ENCODE peak calls at places on chromosomes 4 and X, in seven cellular contexts. M, S, Y, K, J, F and Q are unnamed samples.

GRCh38 chrX:118211891-118212816 is 95.5 kb upstream of the KLHL13 start:
- DNase-seq in K (no peak), J (peak), F (no peak), Y (no peak), M (no peak), S (no peak), Q (no peak)

GRCh38 chr4:174357321-174357720 is 73.6 kb downstream of the CEP44 start:
- DNase-seq in F (no peak), K (no peak), M (no peak), S (no peak), J (no peak), Y (no peak), Q (no peak)

GRCh38 chrX:47380268-47380667 is 9.9 kb downstream of the ZNF157 start:
- DNase-seq in M (peak), J (no peak), Y (no peak), K (no peak), S (no peak), F (no peak), Q (no peak)

GRCh38 chr4:183360161-183360919 is 38.1 kb upstream of the CLDN24 start:
- DNase-seq in J (no peak), S (no peak), M (no peak), K (no peak), Y (no peak), F (no peak), Q (no peak)

GRCh38 chr4:136796953-136797352 is 735.3 kb downstream of the PCDH18 start:
- DNase-seq in K (no peak), Y (no peak), M (no peak), S (no peak), F (no peak), J (no peak), Q (no peak)

GRCh38 chr4:57777871-57778270 is 667.7 kb upstream of the IGFBP7 start:
- DNase-seq in M (no peak), Y (no peak), J (no peak), K (no peak), F (no peak), S (no peak), Q (no peak)

GRCh38 chr4:145618210-145618911 is 824 bp upstream of the MMAA start:
- DNase-seq in S (no peak), M (no peak), F (no peak), Y (peak), J (peak), K (peak), Q (no peak)

GRCh38 chrX:129665916-129666644 is 11.3 kb upstream of the APLN start:
- DNase-seq in F (no peak), Y (no peak), S (peak), J (no peak), M (no peak), K (no peak), Q (no peak)

GRCh38 chrX:3567681-3568080 is 145.8 kb downstream of the PRKX start:
- DNase-seq in M (no peak), K (no peak), J (no peak), F (no peak), S (no peak), Y (no peak), Q (no peak)

GRCh38 chr4:119271361-119272085 is 50.4 kb downstream of the FABP2 start:
- DNase-seq in S (no peak), J (no peak), K (no peak), Y (no peak), M (no peak), F (no peak), Q (no peak)

GRCh38 chr4:183303278-183303677 is 16.8 kb downstream of the CLDN22 start:
- DNase-seq in F (no peak), Y (no peak), J (no peak), S (no peak), K (no peak), M (no peak), Q (no peak)

GRCh38 chr4:76950052-76950845 is 697 bp downstream of the SEPTIN11 start:
- DNase-seq in K (peak), F (no peak), J (peak), S (no peak), Y (peak), M (peak), Q (no peak)

GRCh38 chrX:22135171-22135711 is 103.1 kb downstream of the PHEX start:
- DNase-seq in M (no peak), J (no peak), K (no peak), F (no peak), Y (no peak), S (no peak), Q (no peak)

GRCh38 chr4:7342581-7343352 is 92.0 kb downstream of the PSAPL1 start:
- DNase-seq in F (no peak), J (no peak), M (no peak), S (no peak), K (no peak), Y (no peak), Q (no peak)

GRCh38 chr4:6917445-6918241 is 8.0 kb downstream of the TBC1D14 start:
- DNase-seq in M (peak), Y (peak), K (peak), J (peak), F (peak), S (no peak), Q (no peak)

GRCh38 chr4:174490356-174490969 is 31.8 kb downstream of the HPGD start:
- DNase-seq in S (peak), J (no peak), K (no peak), F (no peak), Y (no peak), M (no peak), Q (no peak)

GRCh38 chr4:43882470-43882869 is 566.1 kb downstream of the KCTD8 start:
- DNase-seq in F (no peak), J (no peak), Y (no peak), S (no peak), K (no peak), M (no peak), Q (no peak)

GRCh38 chrX:106936246-106936645 is 16.0 kb downstream of the CLDN2 start:
- DNase-seq in K (no peak), J (no peak), S (no peak), Y (no peak), F (no peak), M (no peak), Q (no peak)

GRCh38 chr4:168877779-168878491 is 132.1 kb downstream of the CBR4 start:
- DNase-seq in J (peak), M (no peak), K (peak), F (no peak), S (no peak), Y (peak), Q (no peak)

GRCh38 chr4:26792639-26793038 is 68.0 kb upstream of the STIM2 start:
- DNase-seq in J (no peak), S (no peak), F (no peak), Y (no peak), M (no peak), K (no peak), Q (no peak)

GRCh38 chrX:67004451-67004850 is 365.6 kb upstream of the EDA2R start:
- DNase-seq in J (no peak), F (no peak), S (no peak), Y (no peak), K (no peak), M (no peak), Q (no peak)

GRCh38 chrX:129825746-129826505 is 17.8 kb downstream of the ZDHHC9 start:
- DNase-seq in S (no peak), M (peak), Y (no peak), K (no peak), F (no peak), J (no peak), Q (no peak)

GRCh38 chrX:110509778-110510510 is 151.3 kb downstream of the RTL9 start:
- DNase-seq in Y (no peak), M (no peak), K (peak), S (no peak), F (no peak), J (no peak), Q (no peak)

GRCh38 chrX:32185160-32185559 is 1026.2 kb downstream of the DMD start:
- DNase-seq in K (no peak), F (no peak), S (no peak), M (no peak), J (no peak), Y (no peak), Q (no peak)

GRCh38 chr4:102598102-102598758 is 97.1 kb downstream of the NFKB1 start:
- DNase-seq in M (no peak), F (no peak), J (no peak), S (no peak), K (no peak), Y (no peak), Q (no peak)

GRCh38 chrX:17788956-17789562 is 51.8 kb downstream of the SCML1 start:
- DNase-seq in K (no peak), S (no peak), J (no peak), M (no peak), Y (no peak), F (no peak), Q (no peak)

GRCh38 chr4:188550296-188550695 is 411.1 kb downstream of the TRIML1 start:
- DNase-seq in S (no peak), M (no peak), J (no peak), F (no peak), K (no peak), Y (no peak), Q (no peak)

GRCh38 chrX:41116948-41117347 is 31.7 kb downstream of the USP9X start:
- DNase-seq in M (no peak), F (no peak), S (no peak), Y (no peak), K (no peak), J (peak), Q (no peak)

GRCh38 chr4:68948985-68949384 is 2.6 kb downstream of the UGT2A3 start:
- DNase-seq in F (no peak), K (no peak), J (no peak), S (no peak), Y (no peak), M (peak), Q (no peak)

GRCh38 chr4:68951078-68951805 is at the start of gene UGT2A3:
- DNase-seq in M (peak), F (no peak), S (no peak), Y (no peak), K (no peak), J (no peak), Q (no peak)

GRCh38 chr4:68950033-68950432 is 1.6 kb downstream of the UGT2A3 start:
- DNase-seq in Y (no peak), J (no peak), M (no peak), F (no peak), K (no peak), S (no peak), Q (no peak)

GRCh38 chr4:68951806-68952585 is 392 bp upstream of the UGT2A3 start:
- DNase-seq in J (no peak), S (no peak), F (no peak), Y (no peak), K (no peak), M (peak), Q (no peak)

DNA sequence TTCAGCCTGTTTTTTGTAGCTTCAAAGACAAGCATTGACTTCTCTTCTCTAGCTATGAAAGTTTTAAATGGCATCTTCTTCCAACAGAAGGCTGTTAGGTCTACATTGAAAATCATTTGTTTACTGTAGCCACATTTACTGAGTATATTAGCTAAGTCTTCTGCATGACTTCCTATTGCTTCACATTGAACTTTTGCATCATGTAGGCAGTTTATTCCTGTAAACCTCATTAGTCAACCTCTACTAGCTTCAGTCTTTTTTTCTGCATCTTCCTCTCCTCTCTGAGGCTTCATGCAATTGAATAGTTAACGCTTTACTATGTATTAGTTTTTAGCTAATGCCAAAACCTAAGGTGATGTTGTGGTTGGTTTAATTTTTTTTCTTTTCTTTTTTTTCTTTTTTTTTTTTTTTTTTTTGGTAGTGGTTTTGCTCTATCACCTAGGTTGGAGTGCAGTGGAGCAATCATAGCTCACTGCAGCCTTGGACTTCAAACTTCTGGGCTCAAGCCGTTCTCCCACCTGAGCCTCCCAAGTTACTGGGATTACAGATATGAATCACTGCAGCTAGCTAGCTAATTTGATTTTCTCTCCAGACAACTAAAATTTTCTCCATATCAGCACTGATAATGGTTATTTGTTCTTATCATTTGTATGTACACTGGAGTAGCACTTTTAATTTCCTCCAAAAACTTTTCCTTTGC is 3.4 kb downstream of the UGT2A3 start:
- DNase-seq in K (no peak), S (no peak), M (peak), Y (no peak), J (no peak), F (no peak), Q (no peak)
- H3K4me3 ChIP-seq in K (no peak), S (no peak), M (peak), Y (no peak), J (no peak), F (no peak), Q (no peak)

DNA sequence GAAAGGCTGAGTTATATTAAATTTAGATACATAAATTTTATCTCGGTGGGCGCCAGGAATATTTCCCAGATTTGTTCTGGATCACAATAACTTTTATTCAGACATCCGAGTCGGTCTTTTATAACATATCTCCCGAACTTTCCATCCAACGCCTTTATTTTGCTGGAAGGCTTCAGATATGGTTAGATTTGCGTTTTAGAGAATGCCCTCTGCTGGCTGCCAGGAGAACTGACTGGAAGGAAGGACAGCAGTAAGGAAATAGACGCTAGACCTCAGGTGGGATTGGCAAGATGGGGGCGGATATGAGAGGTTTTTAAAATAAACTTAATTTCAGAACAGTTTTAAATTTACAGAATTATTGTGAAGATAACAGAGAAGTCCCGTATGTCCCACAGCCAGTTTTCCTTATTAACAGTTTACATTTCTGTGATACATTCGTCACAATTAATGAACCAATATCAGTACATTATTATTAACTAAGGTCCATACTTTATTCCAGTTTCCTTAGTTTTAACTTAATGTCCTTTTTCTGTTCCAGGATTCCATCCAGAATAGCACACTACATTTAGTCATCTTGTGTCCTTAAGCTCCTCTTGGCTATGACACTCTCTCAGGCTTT is 4.6 kb upstream of the KANTR start:
- DNase-seq in F (no peak), J (peak), S (no peak), K (peak), Y (no peak), M (no peak), Q (peak)
- H3K4me3 ChIP-seq in F (no peak), J (peak), S (peak), K (peak), Y (peak), M (no peak), Q (peak)

GRCh38 chr4:148353571-148353970 is 88.6 kb downstream of the NR3C2 start:
- DNase-seq in F (no peak), Y (no peak), K (no peak), J (no peak), M (no peak), S (no peak), Q (no peak)

GRCh38 chr4:148354186-148354585 is 88.0 kb downstream of the NR3C2 start:
- DNase-seq in J (no peak), M (no peak), K (no peak), S (no peak), F (no peak), Y (no peak), Q (no peak)

GRCh38 chr4:148359769-148360168 is 82.4 kb downstream of the NR3C2 start:
- DNase-seq in S (no peak), F (no peak), J (no peak), M (no peak), K (no peak), Y (no peak), Q (no peak)

DNA sequence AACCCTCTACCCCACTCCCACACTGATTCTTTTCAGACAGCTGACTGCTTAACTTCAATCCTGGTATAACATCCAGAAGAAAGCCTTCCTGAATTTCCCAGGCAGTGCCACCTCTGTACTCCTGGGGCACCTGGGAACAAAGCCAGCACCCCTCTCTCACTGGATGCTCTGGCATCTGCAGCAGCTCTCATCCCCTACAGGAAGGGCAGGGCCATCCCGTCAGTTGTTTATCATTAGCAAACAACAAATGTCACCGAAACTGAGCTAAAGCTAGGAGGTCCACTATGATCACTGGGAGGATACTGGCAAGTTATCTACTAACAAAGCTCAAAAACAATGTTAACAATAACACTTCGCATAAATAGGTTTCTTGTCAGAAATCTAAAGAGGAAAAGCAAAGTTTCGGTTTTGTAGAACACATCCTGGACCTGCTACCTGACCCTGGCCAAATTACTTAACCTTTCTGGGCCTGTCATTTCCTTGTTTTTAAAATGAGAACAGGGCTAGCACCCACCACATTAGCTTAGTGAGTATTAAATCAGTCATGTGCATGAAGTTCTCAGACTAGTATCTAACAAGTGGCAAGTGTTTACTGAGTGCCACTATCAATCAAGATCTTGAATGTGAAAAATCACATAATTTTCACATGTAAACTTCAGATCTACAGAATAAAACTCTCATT is 86.6 kb downstream of the NR3C2 start:
- DNase-seq in M (no peak), K (no peak), F (no peak), S (no peak), Y (peak), J (no peak), Q (no peak)
- H3K4me3 ChIP-seq in M (no peak), K (no peak), F (no peak), S (no peak), Y (no peak), J (no peak), Q (no peak)

DNA sequence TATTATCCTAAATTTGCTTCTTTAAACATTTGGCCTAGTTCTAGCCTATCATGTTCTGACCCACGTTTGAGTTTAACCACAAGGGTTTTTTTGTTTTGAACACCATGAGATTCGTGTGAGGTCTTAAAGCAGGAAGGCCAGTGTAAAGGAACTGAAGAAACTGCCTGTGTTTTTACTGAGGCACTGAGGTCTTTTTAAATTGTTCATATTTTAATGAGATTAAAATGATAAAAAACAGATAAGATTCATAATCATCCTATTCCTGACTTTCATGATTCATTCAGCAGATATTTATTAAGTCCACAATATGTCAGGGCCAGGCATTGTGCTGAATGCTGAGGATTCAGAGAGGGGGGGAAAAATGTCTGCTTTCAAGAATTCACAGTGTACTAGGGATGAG is 3.2 kb downstream of the RPS6KA3 start:
- DNase-seq in M (no peak), Y (no peak), F (no peak), K (no peak), J (peak), S (no peak), Q (no peak)
- H3K4me3 ChIP-seq in M (peak), Y (no peak), F (no peak), K (no peak), J (peak), S (no peak), Q (no peak)

GRCh38 chrX:2327423-2327822 is 173.4 kb downstream of the DHRSX start:
- DNase-seq in M (no peak), S (no peak), K (no peak), J (no peak), F (no peak), Y (no peak), Q (no peak)

GRCh38 chrX:2324116-2324515 is 176.7 kb downstream of the DHRSX start:
- DNase-seq in M (no peak), K (no peak), S (no peak), J (no peak), F (no peak), Y (no peak), Q (no peak)

GRCh38 chrX:2321411-2321810 is 179.4 kb downstream of the DHRSX start:
- DNase-seq in Y (no peak), F (peak), M (no peak), J (no peak), S (no peak), K (no peak), Q (no peak)

GRCh38 chrX:2320580-2321327 is 180.0 kb downstream of the DHRSX start:
- DNase-seq in J (no peak), Y (peak), F (peak), S (peak), M (peak), K (no peak), Q (no peak)

GRCh38 chrX:2325076-2325784 is 175.5 kb downstream of the DHRSX start:
- DNase-seq in S (no peak), M (no peak), F (no peak), Y (peak), K (no peak), J (no peak), Q (no peak)
- H3K4me3 ChIP-seq in S (no peak), M (no peak), F (no peak), Y (no peak), K (no peak), J (no peak), Q (no peak)